ENCODE peak calls at places on chromosomes 16 and 17, in six cellular contexts. E is neural progenitor cell, I is PC-3, M is GM23338, N is GM23248, O is fibroblast of lung. A is an unnamed sample.

GRCh38 chr16:66223176-66223780 is 143.2 kb upstream of the CDH5 start:
- DNase-seq in E (no peak), I (no peak), M (no peak), N (peak), O (peak), A (peak)

GRCh38 chr17:78723001-78723796 is 58.9 kb downstream of the CYTH1 start:
- DNase-seq in E (peak), I (no peak), M (peak), N (peak), O (peak), A (peak)

GRCh38 chr16:88974641-88975215 is 2.3 kb downstream of the CBFA2T3 start:
- DNase-seq in E (no peak), I (no peak), M (no peak), N (no peak), O (no peak), A (no peak)

GRCh38 chr17:3635474-3636153 is 436 bp downstream of the SHPK start:
- DNase-seq in E (no peak), I (peak), M (peak), N (peak), O (no peak), A (no peak)

GRCh38 chr17:43723697-43724359 is 34.8 kb downstream of the SOST start:
- DNase-seq in E (no peak), I (peak), M (no peak), N (peak), O (peak), A (peak)

GRCh38 chr16:2798723-2799204 is 494 bp downstream of the PRSS41 start:
- DNase-seq in E (no peak), I (no peak), M (no peak), N (no peak), O (no peak), A (no peak)

GRCh38 chr16:26019885-26020284 is 328.1 kb downstream of the HS3ST4 start:
- DNase-seq in E (no peak), I (no peak), M (no peak), N (no peak), O (no peak), A (no peak)

GRCh38 chr16:54912720-54913119 is 17.9 kb upstream of the IRX5 start:
- DNase-seq in E (no peak), I (no peak), M (no peak), N (no peak), O (no peak), A (no peak)

GRCh38 chr16:81424761-81425160 is 19.8 kb upstream of the CMIP start:
- DNase-seq in E (no peak), I (peak), M (no peak), N (no peak), O (no peak), A (no peak)

GRCh38 chr16:57025941-57026777 is 36.8 kb downstream of the NLRC5 start:
- DNase-seq in E (no peak), I (no peak), M (no peak), N (no peak), O (no peak), A (no peak)

GRCh38 chr17:32917081-32917480 is 10.9 kb upstream of the TMEM98 start:
- DNase-seq in E (no peak), I (no peak), M (no peak), N (peak), O (no peak), A (no peak)

GRCh38 chr17:18960241-18960665 is 8.3 kb downstream of the SLC5A10 start:
- DNase-seq in E (no peak), I (no peak), M (no peak), N (no peak), O (no peak), A (no peak)

GRCh38 chr16:1054660-1055556 is 17.6 kb upstream of the SSTR5 start:
- DNase-seq in E (peak), I (peak), M (peak), N (peak), O (peak), A (peak)

GRCh38 chr16:81514041-81514559 is 69.5 kb downstream of the CMIP start:
- DNase-seq in E (no peak), I (no peak), M (no peak), N (no peak), O (no peak), A (no peak)

GRCh38 chr17:17387017-17387416 is 83.8 kb downstream of the NT5M start:
- DNase-seq in E (no peak), I (peak), M (no peak), N (no peak), O (no peak), A (no peak)

GRCh38 chr16:57600952-57601580 is 27.4 kb upstream of the ADGRG1 start:
- DNase-seq in E (no peak), I (no peak), M (no peak), N (no peak), O (no peak), A (no peak)

GRCh38 chr16:4003576-4003975 is 112.7 kb downstream of the ADCY9 start:
- DNase-seq in E (no peak), I (no peak), M (no peak), N (no peak), O (no peak), A (no peak)

GRCh38 chr17:2067559-2067958 is 12.7 kb downstream of the HIC1 start:
- DNase-seq in E (no peak), I (no peak), M (no peak), N (peak), O (no peak), A (no peak)

GRCh38 chr16:8620535-8620934 is 963 bp upstream of the METTL22 start:
- DNase-seq in E (no peak), I (no peak), M (no peak), N (peak), O (no peak), A (no peak)

GRCh38 chr17:42422412-42422957 is 571 bp downstream of the CAVIN1 start:
- DNase-seq in E (peak), I (no peak), M (peak), N (peak), O (no peak), A (no peak)

GRCh38 chr16:73483934-73484712 is 436.2 kb upstream of the ZFHX3 start:
- DNase-seq in E (no peak), I (no peak), M (peak), N (peak), O (no peak), A (no peak)

GRCh38 chr16:27235055-27235937 is 32.0 kb downstream of the KDM8 start:
- DNase-seq in E (peak), I (peak), M (peak), N (peak), O (peak), A (peak)

GRCh38 chr16:1601031-1601430 is 10.8 kb downstream of the IFT140 start:
- DNase-seq in E (no peak), I (no peak), M (no peak), N (no peak), O (no peak), A (no peak)

GRCh38 chr16:81585785-81586184 is 141.2 kb downstream of the CMIP start:
- DNase-seq in E (peak), I (peak), M (peak), N (no peak), O (no peak), A (peak)

GRCh38 chr16:58114827-58115825 is 14.1 kb downstream of the CFAP20 start:
- DNase-seq in E (no peak), I (no peak), M (no peak), N (peak), O (peak), A (no peak)

GRCh38 chr16:4465977-4466779 is 8.2 kb downstream of the NMRAL1 start:
- DNase-seq in E (no peak), I (no peak), M (no peak), N (no peak), O (no peak), A (no peak)

GRCh38 chr16:10080031-10080772 is 102.0 kb downstream of the GRIN2A start:
- DNase-seq in E (no peak), I (peak), M (no peak), N (peak), O (no peak), A (peak)

GRCh38 chr17:67137860-67138259 is 93.5 kb downstream of the CACNG1 start:
- DNase-seq in E (no peak), I (no peak), M (no peak), N (no peak), O (no peak), A (no peak)

GRCh38 chr17:82648761-82649474 is 674 bp upstream of the WDR45B start:
- DNase-seq in E (peak), I (peak), M (peak), N (no peak), O (no peak), A (peak)

GRCh38 chr17:1793447-1793806 is 31.6 kb downstream of the SERPINF1 start:
- DNase-seq in E (peak), I (no peak), M (no peak), N (peak), O (no peak), A (no peak)

GRCh38 chr17:16100737-16101400 is 101.2 kb downstream of the TTC19 start:
- DNase-seq in E (no peak), I (peak), M (no peak), N (no peak), O (peak), A (no peak)

GRCh38 chr17:48629411-48629759 is 3.2 kb upstream of the HOXB9 start:
- DNase-seq in E (no peak), I (no peak), M (no peak), N (no peak), O (no peak), A (no peak)
- TF ChIP-seq EZH2 in E (peak), I (no peak), M (peak), N (no peak), O (peak), A (no peak)

GRCh38 chr17:74852237-74853047 is 7.2 kb downstream of the GRIN2C start:
- DNase-seq in E (peak), I (no peak), M (peak), N (peak), O (no peak), A (no peak)

GRCh38 chr17:74854792-74855191 is 4.9 kb downstream of the GRIN2C start:
- DNase-seq in E (no peak), I (no peak), M (no peak), N (no peak), O (no peak), A (no peak)

GRCh38 chr17:74851612-74852236 is 8.0 kb downstream of the GRIN2C start:
- DNase-seq in E (no peak), I (no peak), M (peak), N (no peak), O (no peak), A (no peak)

GRCh38 chr17:74853669-74854068 is 6.0 kb downstream of the GRIN2C start:
- DNase-seq in E (no peak), I (no peak), M (no peak), N (no peak), O (no peak), A (no peak)

DNA sequence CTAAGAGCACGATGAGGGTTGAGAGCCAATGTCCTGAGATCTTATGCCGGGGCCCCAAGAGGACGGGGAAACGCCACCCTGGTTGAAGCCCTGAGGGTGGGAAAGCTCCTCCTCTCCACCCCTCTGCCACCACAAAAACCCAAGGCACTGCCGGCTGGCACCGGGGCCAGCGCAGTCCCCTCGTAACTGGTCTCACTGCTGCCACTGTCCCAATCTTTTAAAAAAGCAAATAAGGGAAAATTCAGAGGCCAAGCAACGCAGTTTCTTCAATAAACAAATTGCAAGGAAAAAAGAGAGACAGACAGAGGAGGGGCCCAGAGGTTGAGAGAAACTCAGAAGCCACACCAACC is 6.7 kb downstream of the GRIN2C start:
- DNase-seq in E (no peak), I (no peak), M (no peak), N (no peak), O (no peak), A (no peak)
- TF ChIP-seq EZH2 in E (peak), I (no peak), M (peak), N (peak), O (peak), A (no peak)

DNA sequence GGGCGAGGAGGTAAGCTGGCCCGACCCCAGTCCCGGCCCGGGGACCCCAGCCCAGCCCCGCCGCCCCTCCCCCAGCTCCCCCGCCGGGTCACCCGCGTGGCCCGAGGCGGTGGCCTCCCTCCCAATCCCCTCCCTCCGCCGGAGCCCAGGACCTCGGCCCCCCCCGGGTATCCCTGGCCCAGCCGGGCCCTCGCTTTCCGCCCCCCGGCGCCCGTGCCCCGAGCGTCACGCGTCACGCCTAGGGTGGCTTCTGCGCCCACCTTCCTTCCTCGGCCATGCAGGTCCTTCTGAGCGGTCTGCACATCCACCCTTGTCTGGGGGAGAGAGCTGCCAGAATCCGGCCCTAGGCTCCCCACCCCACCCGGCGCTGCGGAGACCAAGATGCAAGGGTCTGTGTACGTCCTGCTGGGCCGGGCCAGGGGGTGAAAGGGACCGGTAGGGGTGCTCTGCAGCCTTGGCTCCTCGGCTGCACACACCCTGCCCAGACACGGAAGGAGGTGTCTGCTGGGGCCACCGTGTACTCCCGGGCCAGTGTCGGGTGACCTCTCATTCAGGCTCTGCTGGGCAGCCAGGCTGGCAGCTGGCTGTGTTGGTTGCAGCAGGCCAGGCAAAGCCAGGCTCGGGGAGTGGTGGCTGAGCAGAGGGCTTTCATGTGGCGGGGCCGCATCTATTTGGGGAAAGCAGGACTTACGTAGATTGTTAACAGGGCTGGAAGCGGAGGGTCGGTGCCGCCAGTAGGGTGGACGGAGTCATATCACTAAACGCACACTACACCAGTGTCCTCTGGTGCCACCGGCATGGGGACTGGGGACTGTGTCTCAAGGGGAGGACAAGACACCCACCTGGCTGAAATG is 754 bp downstream of the RAB11FIP4 start:
- DNase-seq in E (peak), I (no peak), M (peak), N (no peak), O (no peak), A (no peak)
- TF ChIP-seq EZH2 in E (peak), I (no peak), M (peak), N (no peak), O (peak), A (no peak)

DNA sequence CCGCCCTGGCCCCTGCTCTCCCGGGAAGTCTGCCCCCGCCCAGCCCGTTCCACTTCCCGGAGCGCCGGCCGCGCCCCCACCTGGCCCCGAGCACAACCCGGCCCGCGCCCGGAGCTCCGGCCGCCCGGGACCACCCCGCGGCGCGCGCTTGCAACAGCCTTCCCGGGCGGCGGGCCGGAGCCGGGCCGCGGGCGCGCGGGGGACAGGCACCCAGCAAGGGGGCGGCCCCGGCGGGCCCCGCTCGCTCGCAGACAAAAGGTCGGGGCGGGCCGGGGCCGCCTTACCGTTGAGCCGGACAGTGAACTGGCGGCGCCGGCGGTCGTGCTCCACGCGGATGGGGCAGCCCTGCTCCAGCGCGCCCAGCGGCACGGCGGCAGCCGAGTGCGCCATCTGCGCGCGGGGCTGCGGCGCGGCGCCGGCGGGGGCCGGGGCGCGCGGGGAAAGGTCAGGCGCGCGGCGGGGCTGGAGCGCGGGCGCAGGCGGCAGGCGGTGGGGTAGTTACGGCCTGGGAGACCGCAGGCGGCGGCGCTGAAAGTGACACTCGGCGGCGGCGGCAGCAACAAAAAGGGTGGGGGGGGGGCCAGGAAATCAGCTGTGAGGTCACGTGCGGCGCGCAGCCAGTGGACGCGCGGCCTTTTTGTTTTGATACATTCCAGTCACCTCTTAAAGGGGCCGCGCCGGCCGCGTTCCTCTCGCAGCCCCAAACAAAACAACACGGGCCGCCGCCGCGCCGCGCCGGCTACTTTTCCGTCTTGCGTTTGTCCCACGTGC is at the start of gene NATD1:
- DNase-seq in E (peak), I (peak), M (peak), N (peak), O (peak), A (peak)
- TF ChIP-seq EZH2 in E (no peak), I (no peak), M (no peak), N (no peak), O (no peak), A (no peak)

GRCh38 chr17:39667262-39668140 is 752 bp upstream of the PNMT start:
- DNase-seq in E (peak), I (no peak), M (peak), N (peak), O (no peak), A (no peak)
- TF ChIP-seq EZH2 in E (peak), I (no peak), M (no peak), N (peak), O (peak), A (no peak)